ENCODE peak calls at places on chromosomes 13 and 19, in ten cellular contexts. Y is endothelial cell, C is left lung, V is heart right ventricle, F is AG04449, H is pancreas, G is mucosa of descending colon, O is WTC11, E is IMR-90, L is H9. B is an unnamed sample.
A peak's percentile ranks its signal among the peaks of the same experiment; 100 is the strongest.

GRCh38 chr19:35618857-35619256 is 6.3 kb downstream of the HAUS5 start:
- DNase-seq in Y (no peak), C (no peak), V (no peak), F (no peak), H (no peak), G (no peak), O (peak; percentile 52), E (no peak), L (peak; percentile 55), B (no peak)

GRCh38 chr19:55486971-55487883 is 1.0 kb upstream of the SSC5D start:
- DNase-seq in Y (no peak), C (peak; percentile 87), V (no peak), F (peak; percentile 87), H (no peak), G (no peak), O (no peak), E (peak; percentile 97), L (no peak), B (no peak)

GRCh38 chr19:9970481-9970880 is 34.2 kb upstream of the OLFM2 start:
- DNase-seq in Y (no peak), C (no peak), V (no peak), F (no peak), H (no peak), G (no peak), O (no peak), E (no peak), L (no peak), B (no peak)

GRCh38 chr13:94548382-94549240 is 47.3 kb downstream of the TGDS start:
- DNase-seq in Y (peak; percentile 43), C (peak; percentile 65), V (peak; percentile 47), F (no peak), H (peak; percentile 55), G (peak; percentile 71), O (peak; percentile 73), E (peak; percentile 29), L (peak; percentile 81), B (no peak)

GRCh38 chr19:16820056-16820455 is 9.1 kb upstream of the SIN3B start:
- DNase-seq in Y (no peak), C (no peak), V (no peak), F (no peak), H (no peak), G (no peak), O (no peak), E (no peak), L (no peak), B (no peak)

GRCh38 chr13:101474419-101474957 is 22.0 kb downstream of the ITGBL1 start:
- DNase-seq in Y (peak; percentile 44), C (no peak), V (no peak), F (peak; percentile 76), H (no peak), G (no peak), O (peak; percentile 73), E (peak; percentile 91), L (peak; percentile 60), B (no peak)

GRCh38 chr13:110341445-110342247 is 34.6 kb downstream of the COL4A2 start:
- DNase-seq in Y (peak; percentile 42), C (no peak), V (peak; percentile 52), F (no peak), H (no peak), G (no peak), O (no peak), E (peak; percentile 92), L (no peak), B (no peak)

GRCh38 chr13:114102521-114103288 is 29.7 kb downstream of the RASA3 start:
- DNase-seq in Y (no peak), C (peak; percentile 31), V (peak; percentile 7), F (no peak), H (no peak), G (peak; percentile 44), O (peak; percentile 9), E (no peak), L (no peak), B (peak; percentile 85)

GRCh38 chr19:21352830-21353229 is 6.0 kb upstream of the ZNF738 start:
- DNase-seq in Y (no peak), C (no peak), V (no peak), F (no peak), H (no peak), G (no peak), O (no peak), E (no peak), L (no peak), B (no peak)

GRCh38 chr19:47363758-47364529 is 14.8 kb downstream of the DHX34 start:
- DNase-seq in Y (peak; percentile 18), C (no peak), V (no peak), F (no peak), H (no peak), G (no peak), O (peak; percentile 42), E (peak; percentile 65), L (peak; percentile 53), B (no peak)

GRCh38 chr13:65532231-65532630 is 1697.9 kb downstream of the PCDH9 start:
- DNase-seq in Y (no peak), C (no peak), V (no peak), F (no peak), H (no peak), G (no peak), O (no peak), E (no peak), L (no peak), B (no peak)

GRCh38 chr19:5914358-5914774 is 312 bp downstream of the CAPS start:
- DNase-seq in Y (no peak), C (no peak), V (no peak), F (no peak), H (no peak), G (no peak), O (no peak), E (no peak), L (no peak), B (peak; percentile 93)

GRCh38 chr13:38090913-38091312 is 221.3 kb upstream of the TRPC4 start:
- DNase-seq in Y (no peak), C (no peak), V (no peak), F (no peak), H (no peak), G (no peak), O (no peak), E (no peak), L (no peak), B (no peak)

DNA sequence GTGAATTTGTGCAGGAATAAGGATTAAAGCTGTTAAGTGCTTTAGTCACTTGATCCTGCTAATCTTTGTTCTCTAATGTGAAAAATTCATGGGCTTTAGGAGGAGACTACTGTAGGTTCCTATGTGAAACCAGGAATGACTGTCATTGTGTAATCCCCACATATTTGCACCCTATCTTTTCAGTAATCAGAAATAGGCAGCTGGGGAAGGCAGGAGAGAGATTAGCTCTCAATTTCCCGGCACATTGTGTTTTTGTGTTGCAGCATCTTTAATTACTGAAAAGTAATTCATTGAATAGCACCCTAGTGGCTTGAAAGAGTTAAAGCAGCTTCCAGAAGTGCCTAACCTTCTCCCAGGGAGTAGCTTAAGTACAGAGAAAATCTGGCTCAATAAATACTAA is 282.9 kb downstream of the OLFM4 start:
- DNase-seq in Y (no peak), C (no peak), V (no peak), F (no peak), H (no peak), G (no peak), O (no peak), E (no peak), L (no peak), B (no peak)
- TF ChIP-seq CTCF in Y (peak; percentile 31), C (no peak), V (no peak), F (no peak), H (no peak), G (no peak), O (no peak), E (no peak), L (peak; percentile 62), B (no peak)

GRCh38 chr19:42693760-42694350 is 46.4 kb downstream of the PSG3 start:
- DNase-seq in Y (peak; percentile 57), C (no peak), V (no peak), F (no peak), H (peak; percentile 20), G (no peak), O (peak; percentile 63), E (peak; percentile 46), L (no peak), B (no peak)
- TF ChIP-seq CTCF in Y (peak; percentile 45), C (no peak), V (peak; percentile 15), F (peak; percentile 77), H (no peak), G (no peak), O (peak; percentile 52), E (peak; percentile 72), L (peak; percentile 34), B (peak; percentile 29)

GRCh38 chr13:62084728-62085127 is 669.1 kb upstream of the PCDH20 start:
- DNase-seq in Y (no peak), C (no peak), V (no peak), F (no peak), H (no peak), G (no peak), O (no peak), E (no peak), L (no peak), B (no peak)
- TF ChIP-seq CTCF in Y (no peak), C (no peak), V (no peak), F (no peak), H (no peak), G (no peak), O (no peak), E (no peak), L (no peak), B (no peak)

GRCh38 chr13:99566125-99567083 is 65.1 kb downstream of the TM9SF2 start:
- DNase-seq in Y (no peak), C (no peak), V (no peak), F (no peak), H (no peak), G (no peak), O (no peak), E (no peak), L (no peak), B (no peak)
- TF ChIP-seq CTCF in Y (no peak), C (no peak), V (no peak), F (no peak), H (no peak), G (no peak), O (no peak), E (no peak), L (no peak), B (no peak)

GRCh38 chr19:45506991-45507863 is at the start of gene VASP:
- DNase-seq in Y (peak; percentile 79), C (peak; percentile 91), V (peak; percentile 84), F (no peak), H (peak; percentile 85), G (peak; percentile 95), O (peak; percentile 89), E (peak; percentile 77), L (peak; percentile 91), B (no peak)
- TF ChIP-seq CTCF in Y (no peak), C (no peak), V (no peak), F (no peak), H (no peak), G (no peak), O (no peak), E (no peak), L (no peak), B (peak; percentile 9)

GRCh38 chr19:1491114-1491848 is at the start of gene REEP6:
- DNase-seq in Y (no peak), C (no peak), V (no peak), F (no peak), H (peak; percentile 55), G (no peak), O (no peak), E (no peak), L (no peak), B (no peak)
- TF ChIP-seq CTCF in Y (no peak), C (no peak), V (no peak), F (no peak), H (no peak), G (no peak), O (no peak), E (no peak), L (no peak), B (peak; percentile 32)

GRCh38 chr19:51901860-51902259 is 3.0 kb downstream of the ZNF649 start:
- DNase-seq in Y (no peak), C (no peak), V (no peak), F (no peak), H (no peak), G (no peak), O (no peak), E (no peak), L (no peak), B (no peak)
- TF ChIP-seq CTCF in Y (no peak), C (no peak), V (no peak), F (no peak), H (no peak), G (no peak), O (no peak), E (peak; percentile 8), L (peak; percentile 52), B (peak; percentile 14)

B was measured in chondrocyte.